ENCODE peak calls at places on chromosomes 5 and 9, in seven cellular contexts. One of them, this sample, is unnamed.
A peak's percentile ranks its signal among the peaks of the same experiment; 100 is the strongest.

GRCh38 chr5:132363431-132364112 is 5.9 kb upstream of the SLC22A5 start:
- DNase-seq in breast epithelium: no peak
- DNase-seq in Peyer's patch: no peak
- DNase-seq in left ventricle myocardium inferior: no peak
- DNase-seq in neural progenitor cell: no peak
- DNase-seq in adrenal gland: peak; percentile 81
- DNase-seq in psoas muscle: no peak
- DNase-seq in this sample: peak; percentile 56

GRCh38 chr5:4862500-4862899 is 277.6 kb upstream of the ADAMTS16 start:
- DNase-seq in Peyer's patch: no peak
- DNase-seq in left ventricle myocardium inferior: no peak
- DNase-seq in adrenal gland: no peak
- DNase-seq in breast epithelium: no peak
- DNase-seq in neural progenitor cell: peak; percentile 64
- DNase-seq in psoas muscle: no peak
- DNase-seq in this sample: no peak

GRCh38 chr9:131049829-131050715 is 41.1 kb downstream of the LAMC3 start:
- DNase-seq in neural progenitor cell: no peak
- DNase-seq in left ventricle myocardium inferior: no peak
- DNase-seq in psoas muscle: no peak
- DNase-seq in breast epithelium: no peak
- DNase-seq in adrenal gland: no peak
- DNase-seq in Peyer's patch: no peak
- DNase-seq in this sample: no peak

GRCh38 chr5:41856644-41857491 is 13.4 kb downstream of the OXCT1 start:
- DNase-seq in Peyer's patch: peak; percentile 22
- DNase-seq in breast epithelium: no peak
- DNase-seq in neural progenitor cell: peak; percentile 84
- DNase-seq in psoas muscle: no peak
- DNase-seq in left ventricle myocardium inferior: no peak
- DNase-seq in adrenal gland: peak; percentile 58
- DNase-seq in this sample: no peak

GRCh38 chr9:83622433-83622813 is 520 bp upstream of the IDNK start:
- DNase-seq in Peyer's patch: peak; percentile 30
- DNase-seq in breast epithelium: no peak
- DNase-seq in left ventricle myocardium inferior: no peak
- DNase-seq in psoas muscle: no peak
- DNase-seq in neural progenitor cell: no peak
- DNase-seq in adrenal gland: no peak
- DNase-seq in this sample: no peak

GRCh38 chr5:61329729-61330128 is 2.3 kb upstream of the ZSWIM6 start:
- DNase-seq in breast epithelium: no peak
- DNase-seq in neural progenitor cell: peak; percentile 49
- DNase-seq in psoas muscle: no peak
- DNase-seq in Peyer's patch: no peak
- DNase-seq in left ventricle myocardium inferior: no peak
- DNase-seq in adrenal gland: no peak
- DNase-seq in this sample: no peak

GRCh38 chr9:107345327-107345726 is 62.2 kb downstream of the RAD23B start:
- DNase-seq in neural progenitor cell: no peak
- DNase-seq in Peyer's patch: no peak
- DNase-seq in psoas muscle: no peak
- DNase-seq in left ventricle myocardium inferior: no peak
- DNase-seq in adrenal gland: no peak
- DNase-seq in breast epithelium: no peak
- DNase-seq in this sample: no peak

GRCh38 chr9:20291201-20291600 is 331.1 kb downstream of the MLLT3 start:
- DNase-seq in neural progenitor cell: no peak
- DNase-seq in adrenal gland: no peak
- DNase-seq in psoas muscle: no peak
- DNase-seq in left ventricle myocardium inferior: no peak
- DNase-seq in breast epithelium: no peak
- DNase-seq in Peyer's patch: no peak
- DNase-seq in this sample: no peak

GRCh38 chr5:5437227-5438172 is 15.0 kb downstream of the ICE1 start:
- DNase-seq in Peyer's patch: no peak
- DNase-seq in psoas muscle: no peak
- DNase-seq in adrenal gland: no peak
- DNase-seq in left ventricle myocardium inferior: no peak
- DNase-seq in neural progenitor cell: no peak
- DNase-seq in breast epithelium: no peak
- DNase-seq in this sample: no peak

GRCh38 chr9:88972401-88972800 is 18.9 kb upstream of the S1PR3 start:
- DNase-seq in Peyer's patch: no peak
- DNase-seq in adrenal gland: no peak
- DNase-seq in breast epithelium: no peak
- DNase-seq in neural progenitor cell: no peak
- DNase-seq in left ventricle myocardium inferior: no peak
- DNase-seq in psoas muscle: no peak
- DNase-seq in this sample: no peak

GRCh38 chr9:129245276-129245675 is 67.2 kb upstream of the IER5L start:
- DNase-seq in adrenal gland: no peak
- DNase-seq in neural progenitor cell: no peak
- DNase-seq in left ventricle myocardium inferior: peak; percentile 13
- DNase-seq in Peyer's patch: no peak
- DNase-seq in psoas muscle: peak; percentile 9
- DNase-seq in breast epithelium: no peak
- DNase-seq in this sample: no peak

GRCh38 chr9:25964239-25964638 is 286.0 kb upstream of the TUSC1 start:
- DNase-seq in breast epithelium: no peak
- DNase-seq in neural progenitor cell: peak; percentile 73
- DNase-seq in left ventricle myocardium inferior: no peak
- DNase-seq in psoas muscle: no peak
- DNase-seq in adrenal gland: peak; percentile 49
- DNase-seq in Peyer's patch: no peak
- DNase-seq in this sample: no peak

GRCh38 chr5:50653946-50654345 is 12.5 kb upstream of the PARP8 start:
- DNase-seq in left ventricle myocardium inferior: no peak
- DNase-seq in breast epithelium: no peak
- DNase-seq in adrenal gland: no peak
- DNase-seq in neural progenitor cell: no peak
- DNase-seq in Peyer's patch: peak; percentile 75
- DNase-seq in psoas muscle: no peak
- DNase-seq in this sample: no peak

GRCh38 chr5:24854350-24854749 is 209.6 kb upstream of the CDH10 start:
- DNase-seq in Peyer's patch: no peak
- DNase-seq in adrenal gland: no peak
- DNase-seq in neural progenitor cell: no peak
- DNase-seq in breast epithelium: no peak
- DNase-seq in left ventricle myocardium inferior: no peak
- DNase-seq in psoas muscle: no peak
- DNase-seq in this sample: no peak

GRCh38 chr5:57117601-57118000 is 56.3 kb upstream of the GPBP1 start:
- DNase-seq in Peyer's patch: no peak
- DNase-seq in psoas muscle: no peak
- DNase-seq in left ventricle myocardium inferior: no peak
- DNase-seq in breast epithelium: no peak
- DNase-seq in adrenal gland: no peak
- DNase-seq in neural progenitor cell: no peak
- DNase-seq in this sample: no peak

GRCh38 chr9:134314950-134315715 is 11.1 kb upstream of the RXRA start:
- DNase-seq in breast epithelium: no peak
- DNase-seq in left ventricle myocardium inferior: peak; percentile 10
- DNase-seq in Peyer's patch: no peak
- DNase-seq in neural progenitor cell: peak; percentile 80
- DNase-seq in psoas muscle: peak; percentile 7
- DNase-seq in adrenal gland: no peak
- DNase-seq in this sample: no peak

DNA sequence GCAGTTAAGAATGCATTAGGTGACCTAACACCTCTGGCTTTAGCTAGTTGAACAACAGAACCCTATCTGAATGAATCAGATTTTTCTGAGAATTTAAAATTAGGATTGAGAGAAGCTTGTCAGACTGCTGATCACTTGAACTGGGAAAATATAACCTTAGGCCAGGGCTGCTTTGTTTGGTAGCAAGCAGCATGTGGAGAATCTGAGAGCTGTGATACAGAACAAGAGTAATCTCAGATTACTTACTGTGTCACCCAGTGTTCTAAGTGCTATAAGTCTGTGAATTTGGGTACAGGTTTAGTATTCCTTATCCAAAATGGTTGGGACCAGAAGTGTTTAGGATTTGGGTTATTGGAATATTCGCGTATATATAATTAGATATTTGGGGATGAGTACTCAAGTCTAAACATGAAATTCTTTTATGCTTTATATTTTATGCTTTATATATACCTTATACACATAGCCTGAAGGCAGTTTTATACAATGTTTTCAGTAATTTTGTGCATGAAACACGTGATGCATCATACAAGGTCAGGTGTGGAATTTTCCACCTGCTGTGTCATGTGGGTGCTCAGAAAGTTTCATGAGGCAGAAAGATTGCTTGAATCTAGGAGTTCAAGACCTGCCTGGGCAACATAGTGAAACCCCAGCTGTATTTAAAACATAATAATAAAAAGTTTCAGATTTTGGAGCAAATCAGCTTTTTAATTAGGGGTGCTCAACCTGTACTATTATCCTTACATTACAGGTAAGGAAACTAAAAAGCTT is 8.3 kb upstream of the CHD1 start:
- DNase-seq in adrenal gland: no peak
- DNase-seq in breast epithelium: no peak
- DNase-seq in Peyer's patch: no peak
- DNase-seq in left ventricle myocardium inferior: no peak
- DNase-seq in psoas muscle: no peak
- DNase-seq in neural progenitor cell: no peak
- DNase-seq in this sample: no peak
- H3K4me1 ChIP-seq in adrenal gland: peaks cover 36% of the 10 kb centered on the region
- H3K4me1 ChIP-seq in breast epithelium: no peaks in the 10 kb centered on the region
- H3K4me1 ChIP-seq in Peyer's patch: no peaks in the 10 kb centered on the region
- H3K4me1 ChIP-seq in left ventricle myocardium inferior: peaks cover 98% of the 10 kb centered on the region
- H3K4me1 ChIP-seq in psoas muscle: peaks cover 93% of the 10 kb centered on the region
- H3K4me1 ChIP-seq in neural progenitor cell: peaks cover 52% of the 10 kb centered on the region
- H3K4me1 ChIP-seq in this sample: peaks cover 7% of the 10 kb centered on the region

GRCh38 chr5:7849531-7850240 is 1.2 kb downstream of the CFAP90 start:
- DNase-seq in neural progenitor cell: peak; percentile 75
- DNase-seq in left ventricle myocardium inferior: no peak
- DNase-seq in breast epithelium: no peak
- DNase-seq in psoas muscle: no peak
- DNase-seq in adrenal gland: peak; percentile 17
- DNase-seq in Peyer's patch: no peak
- DNase-seq in this sample: no peak
- H3K4me3 ChIP-seq in neural progenitor cell: peak overlapping the region; percentile 76
- H3K4me3 ChIP-seq in left ventricle myocardium inferior: peak overlapping the region; percentile 67
- H3K4me3 ChIP-seq in breast epithelium: peak overlapping the region; percentile 87
- H3K4me3 ChIP-seq in psoas muscle: peak overlapping the region; percentile 70
- H3K4me3 ChIP-seq in adrenal gland: peak overlapping the region; percentile 54
- H3K4me3 ChIP-seq in Peyer's patch: peak overlapping the region; percentile 52
- H3K4me3 ChIP-seq in this sample: peak overlapping the region; percentile 58

GRCh38 chr5:151338734-151339133 is 8.6 kb downstream of the SLC36A2 start:
- DNase-seq in psoas muscle: no peak
- DNase-seq in Peyer's patch: no peak
- DNase-seq in adrenal gland: no peak
- DNase-seq in neural progenitor cell: no peak
- DNase-seq in left ventricle myocardium inferior: no peak
- DNase-seq in breast epithelium: no peak
- DNase-seq in this sample: no peak
- H3K9me3 ChIP-seq in psoas muscle: no peaks in the 10 kb centered on the region
- H3K9me3 ChIP-seq in Peyer's patch: no peaks in the 10 kb centered on the region
- H3K9me3 ChIP-seq in adrenal gland: no peaks in the 10 kb centered on the region
- H3K9me3 ChIP-seq in neural progenitor cell: no peaks in the 10 kb centered on the region
- H3K9me3 ChIP-seq in left ventricle myocardium inferior: no peaks in the 10 kb centered on the region
- H3K9me3 ChIP-seq in breast epithelium: no peaks in the 10 kb centered on the region
- H3K9me3 ChIP-seq in this sample: no peaks in the 10 kb centered on the region

GRCh38 chr5:95919658-95920057 is 42.0 kb downstream of the ELL2 start:
- DNase-seq in psoas muscle: no peak
- DNase-seq in breast epithelium: no peak
- DNase-seq in Peyer's patch: no peak
- DNase-seq in adrenal gland: no peak
- DNase-seq in left ventricle myocardium inferior: no peak
- DNase-seq in neural progenitor cell: no peak
- DNase-seq in this sample: no peak
- H3K4me1 ChIP-seq in psoas muscle: peaks cover 10% of the 10 kb centered on the region
- H3K4me1 ChIP-seq in breast epithelium: no peaks in the 10 kb centered on the region
- H3K4me1 ChIP-seq in Peyer's patch: no peaks in the 10 kb centered on the region
- H3K4me1 ChIP-seq in adrenal gland: peaks cover 14% of the 10 kb centered on the region
- H3K4me1 ChIP-seq in left ventricle myocardium inferior: peaks cover 58% of the 10 kb centered on the region
- H3K4me1 ChIP-seq in neural progenitor cell: peaks cover 29% of the 10 kb centered on the region
- H3K4me1 ChIP-seq in this sample: no peaks in the 10 kb centered on the region

This sample was measured in heart left ventricle.